ENCODE peak calls at places on chromosomes 5 and 9, in eight cellular contexts. R is mammary epithelial cell, E is MM.1S, S is HCT116, G is neuronal stem cell, A is astrocyte, P is PC-3, H is GM23248. F is an unnamed sample. For H3K4me1, the result is how much of the 10 kb centered on the place peaks cover.

GRCh38 chr5:177388521-177389052 is 4.4 kb downstream of the SLC34A1 start:
- DNase-seq in R (peak), E (no peak), S (no peak), G (no peak), A (no peak), P (no peak), H (no peak), F (no peak)

GRCh38 chr5:175124251-175124813 is 319.6 kb downstream of the DRD1 start:
- DNase-seq in R (no peak), E (no peak), S (peak), G (no peak), A (no peak), P (no peak), H (no peak), F (no peak)

GRCh38 chr5:612498-613424 is 621 bp downstream of the CEP72 start:
- DNase-seq in R (peak), E (peak), S (peak), G (peak), A (no peak), P (peak), H (peak), F (no peak)

GRCh38 chr5:132211787-132212186 is 15.9 kb downstream of the P4HA2 start:
- DNase-seq in R (no peak), E (no peak), S (no peak), G (no peak), A (peak), P (no peak), H (no peak), F (no peak)

GRCh38 chr5:171808951-171809350 is 23.3 kb downstream of the SMIM23 start:
- DNase-seq in R (peak), E (no peak), S (no peak), G (no peak), A (peak), P (no peak), H (peak), F (no peak)

GRCh38 chr5:107469485-107469884 is 201.3 kb downstream of the EFNA5 start:
- DNase-seq in R (peak), E (no peak), S (peak), G (no peak), A (peak), P (peak), H (peak), F (no peak)

GRCh38 chr5:135138116-135138850 is 104.3 kb upstream of the PITX1 start:
- DNase-seq in R (peak), E (no peak), S (no peak), G (no peak), A (no peak), P (peak), H (peak), F (no peak)

GRCh38 chr5:123610665-123611406 is 98.9 kb downstream of the CSNK1G3 start:
- DNase-seq in R (peak), E (peak), S (peak), G (peak), A (peak), P (peak), H (peak), F (no peak)

GRCh38 chr9:128494108-128494742 is 10.3 kb upstream of the GLE1 start:
- DNase-seq in R (no peak), E (no peak), S (no peak), G (no peak), A (no peak), P (no peak), H (no peak), F (peak)

GRCh38 chr9:96209407-96210031 is 92.5 kb downstream of the HSD17B3 start:
- DNase-seq in R (no peak), E (no peak), S (no peak), G (no peak), A (peak), P (peak), H (peak), F (no peak)

GRCh38 chr9:130041648-130042405 is 1.2 kb downstream of the FNBP1 start:
- DNase-seq in R (peak), E (no peak), S (no peak), G (peak), A (no peak), P (peak), H (peak), F (peak)

GRCh38 chr5:74251106-74252032 is 389.2 kb downstream of the ENC1 start:
- DNase-seq in R (peak), E (no peak), S (no peak), G (no peak), A (peak), P (peak), H (peak), F (no peak)

GRCh38 chr5:176737746-176738699 is 72.3 kb upstream of the UNC5A start:
- DNase-seq in R (no peak), E (no peak), S (no peak), G (no peak), A (no peak), P (no peak), H (no peak), F (no peak)

GRCh38 chr9:72667181-72667580 is 145.8 kb downstream of the TMC1 start:
- DNase-seq in R (no peak), E (no peak), S (no peak), G (no peak), A (no peak), P (no peak), H (no peak), F (no peak)

GRCh38 chr5:16431482-16431881 is 34.1 kb downstream of the ZNF622 start:
- DNase-seq in R (no peak), E (no peak), S (no peak), G (no peak), A (no peak), P (no peak), H (no peak), F (no peak)

GRCh38 chr9:91433180-91433579 is 9.5 kb upstream of the NFIL3 start:
- DNase-seq in R (peak), E (peak), S (peak), G (no peak), A (peak), P (peak), H (peak), F (no peak)

GRCh38 chr5:23257656-23258055 is 249.8 kb upstream of the PRDM9 start:
- DNase-seq in R (peak), E (no peak), S (no peak), G (no peak), A (no peak), P (peak), H (no peak), F (no peak)

GRCh38 chr9:4058931-4059330 is 240.9 kb downstream of the GLIS3 start:
- DNase-seq in R (no peak), E (no peak), S (no peak), G (no peak), A (no peak), P (no peak), H (no peak), F (no peak)

GRCh38 chr9:116504081-116504480 is 183.0 kb upstream of the TRIM32 start:
- DNase-seq in R (no peak), E (no peak), S (no peak), G (no peak), A (no peak), P (no peak), H (no peak), F (no peak)

GRCh38 chr5:154334406-154335041 is 111.3 kb upstream of the SAP30L start:
- DNase-seq in R (no peak), E (no peak), S (no peak), G (no peak), A (peak), P (no peak), H (peak), F (no peak)

GRCh38 chr9:135249191-135249590 is 161.7 kb downstream of the OLFM1 start:
- DNase-seq in R (no peak), E (no peak), S (no peak), G (no peak), A (no peak), P (no peak), H (no peak), F (peak)

GRCh38 chr5:53037141-53037859 is 48.1 kb downstream of the ITGA2 start:
- DNase-seq in R (peak), E (no peak), S (peak), G (no peak), A (peak), P (peak), H (peak), F (no peak)

GRCh38 chr9:6355728-6356127 is 27.6 kb downstream of the TPD52L3 start:
- DNase-seq in R (peak), E (no peak), S (no peak), G (no peak), A (peak), P (peak), H (peak), F (no peak)

GRCh38 chr5:77971965-77972544 is 195.9 kb upstream of the TBCA start:
- DNase-seq in R (no peak), E (no peak), S (no peak), G (no peak), A (no peak), P (no peak), H (no peak), F (no peak)

GRCh38 chr5:14364096-14364495 is 217.5 kb upstream of the OTULINL start:
- DNase-seq in R (no peak), E (peak), S (no peak), G (no peak), A (no peak), P (peak), H (peak), F (no peak)

GRCh38 chr5:16456103-16456832 is 9.3 kb downstream of the ZNF622 start:
- DNase-seq in R (peak), E (peak), S (peak), G (peak), A (peak), P (peak), H (peak), F (no peak)

GRCh38 chr5:58680503-58680902 is 97.6 kb downstream of the RAB3C start:
- DNase-seq in R (no peak), E (no peak), S (no peak), G (no peak), A (no peak), P (no peak), H (no peak), F (no peak)

GRCh38 chr5:14706615-14707021 is 42.1 kb downstream of the OTULIN start:
- DNase-seq in R (peak), E (no peak), S (no peak), G (no peak), A (peak), P (no peak), H (peak), F (no peak)

GRCh38 chr9:17723656-17724055 is 144.8 kb downstream of the SH3GL2 start:
- DNase-seq in R (no peak), E (no peak), S (no peak), G (no peak), A (no peak), P (no peak), H (peak), F (no peak)

GRCh38 chr5:20972419-20972925 is 984.5 kb upstream of the CDH18 start:
- DNase-seq in R (peak), E (peak), S (no peak), G (no peak), A (peak), P (peak), H (no peak), F (no peak)

GRCh38 chr9:36039696-36040095 is 3.0 kb downstream of the RECK start:
- DNase-seq in R (peak), E (no peak), S (no peak), G (no peak), A (peak), P (no peak), H (peak), F (no peak)

GRCh38 chr5:58127486-58128220 is 332.2 kb downstream of the PLK2 start:
- DNase-seq in R (no peak), E (no peak), S (no peak), G (no peak), A (no peak), P (peak), H (no peak), F (no peak)

GRCh38 chr5:122156724-122157325 is 27.5 kb downstream of the ZNF474 start:
- DNase-seq in R (peak), E (peak), S (peak), G (no peak), A (peak), P (peak), H (peak), F (no peak)

GRCh38 chr5:162209005-162209605 is 141.5 kb downstream of the GABRG2 start:
- DNase-seq in R (peak), E (peak), S (peak), G (peak), A (no peak), P (peak), H (peak), F (no peak)

DNA sequence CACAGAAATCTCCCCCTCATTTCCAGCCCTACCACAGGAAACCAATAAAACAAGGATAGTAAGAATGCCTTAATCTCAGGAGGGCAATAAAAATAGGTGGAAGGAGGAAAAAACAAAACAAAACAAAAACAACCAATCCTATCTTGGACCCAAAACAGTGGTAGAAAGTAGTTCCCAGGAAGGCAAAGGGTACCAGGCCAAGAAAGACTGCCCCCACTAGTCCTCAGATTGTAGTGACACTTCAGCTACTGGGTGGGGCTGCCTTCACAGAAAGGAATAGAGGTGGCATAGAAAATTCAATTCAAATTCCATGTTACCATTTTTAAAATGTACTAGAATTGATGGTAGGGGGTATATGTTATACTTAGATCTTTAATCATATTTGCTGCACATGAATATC is 59.3 kb downstream of the DPYSL3 start:
- DNase-seq in R (no peak), E (no peak), S (no peak), G (no peak), A (no peak), P (no peak), H (no peak), F (no peak)
- H3K27ac ChIP-seq in R (no peak), E (no peak), S (no peak), G (no peak), A (no peak), P (no peak), H (no peak), F (no peak)

DNA sequence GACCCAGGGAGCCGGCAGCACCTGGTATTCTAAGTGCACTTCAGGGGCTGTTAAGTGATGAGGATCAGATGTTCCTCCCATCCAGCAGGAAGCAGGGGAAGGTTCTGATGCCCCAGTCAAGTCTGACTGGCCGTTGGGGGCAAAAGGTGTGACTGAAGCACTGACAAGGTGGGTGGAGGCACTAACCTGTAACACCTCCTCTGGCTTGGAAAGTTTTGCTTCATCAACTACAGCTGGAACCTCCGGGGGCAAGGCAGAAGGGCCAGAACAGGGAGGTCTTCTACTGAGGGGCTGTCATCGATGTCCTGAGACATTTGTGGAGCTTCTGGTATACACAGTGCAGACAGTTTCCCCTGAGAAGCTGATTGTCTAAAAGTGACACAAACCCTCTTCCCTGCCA is 24.7 kb upstream of the PHF19 start:
- DNase-seq in R (no peak), E (no peak), S (no peak), G (no peak), A (no peak), P (no peak), H (no peak), F (no peak)
- H3K4me1 ChIP-seq in R (under half), E (half or more), S (under half), G (under half), A (under half), P (under half), H (under half), F (under half)

DNA sequence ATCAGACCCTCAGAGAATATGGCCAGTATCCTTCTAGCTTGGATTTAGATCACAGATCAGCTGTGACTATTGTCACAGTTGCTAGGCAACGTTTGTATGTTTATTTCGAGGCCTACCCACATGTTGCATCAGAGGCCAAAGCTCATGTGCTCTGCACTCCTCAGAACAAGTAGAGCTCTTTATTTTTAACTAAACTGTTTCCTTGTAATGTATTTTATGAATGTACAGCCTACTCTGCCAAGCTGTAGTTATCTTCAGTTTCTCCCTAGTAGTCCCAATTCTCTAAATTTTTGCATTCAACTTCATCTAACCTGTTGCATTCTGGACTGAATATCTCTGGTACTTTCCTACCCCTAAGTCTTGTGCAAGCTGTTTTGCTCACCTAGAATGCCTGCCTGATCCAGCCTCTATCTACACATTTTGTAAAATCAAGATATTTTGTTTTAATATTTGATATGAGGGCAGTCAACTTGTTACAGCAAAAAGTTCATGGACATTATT is 52.8 kb downstream of the CAST start:
- DNase-seq in R (peak), E (no peak), S (peak), G (peak), A (peak), P (peak), H (peak), F (no peak)
- H3K9ac ChIP-seq in R (peak), E (no peak), S (no peak), G (no peak), A (no peak), P (no peak), H (peak), F (no peak)

GRCh38 chr5:157384971-157385709 is 74.9 kb upstream of the NIPAL4 start:
- DNase-seq in R (peak), E (no peak), S (no peak), G (no peak), A (peak), P (peak), H (peak), F (no peak)

GRCh38 chr5:157389103-157389502 is 70.9 kb upstream of the NIPAL4 start:
- DNase-seq in R (no peak), E (no peak), S (no peak), G (no peak), A (no peak), P (no peak), H (no peak), F (peak)

GRCh38 chr5:157387164-157387563 is 72.8 kb upstream of the NIPAL4 start:
- DNase-seq in R (no peak), E (no peak), S (no peak), G (no peak), A (no peak), P (no peak), H (no peak), F (no peak)

GRCh38 chr5:157388148-157388547 is 71.9 kb upstream of the NIPAL4 start:
- DNase-seq in R (no peak), E (no peak), S (no peak), G (no peak), A (peak), P (peak), H (peak), F (no peak)

DNA sequence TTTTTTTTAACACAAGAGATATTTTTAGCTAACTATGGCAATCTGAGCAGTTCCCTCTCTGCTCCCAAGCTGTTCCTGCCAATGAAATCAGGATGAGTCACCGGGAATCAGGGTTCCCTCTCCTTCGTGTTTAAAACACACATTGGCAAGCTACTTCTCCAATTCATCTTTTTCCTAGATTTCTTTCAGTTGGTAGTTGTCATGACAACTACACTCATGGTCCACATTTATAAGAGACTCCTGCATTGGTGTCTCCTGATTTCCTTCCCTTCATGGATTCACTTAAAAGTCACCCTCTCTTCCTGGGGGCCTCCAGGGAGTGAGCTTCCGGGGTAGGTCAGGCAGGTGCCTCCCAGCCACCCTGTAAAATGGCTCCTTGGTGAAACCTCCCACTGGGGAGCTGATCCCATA is 72.3 kb upstream of the NIPAL4 start:
- DNase-seq in R (peak), E (no peak), S (peak), G (no peak), A (peak), P (peak), H (peak), F (no peak)
- H3K27ac ChIP-seq in R (no peak), E (no peak), S (no peak), G (no peak), A (peak), P (peak), H (peak), F (no peak)

F was measured in kidney.